ENCODE peak calls at places on chromosomes 12 and 14, in ten cellular contexts. Q is endothelial cell of umbilical vein; P is right lobe of liver; Y is CD8-positive, alpha-beta T cell; B is kidney; U is ovary; S is PC-3; D is IMR-90; N is fibroblast of lung; K is uterus. V is an unnamed sample. For H3K4me1 and H3K9me3, the result is how much of the 10 kb centered on the place peaks cover.

GRCh38 chr14:92847220-92848148 is 53.4 kb downstream of the GOLGA5 start:
- DNase-seq in Q (peak), P (no peak), Y (no peak), B (no peak), U (no peak), S (no peak), D (no peak), N (no peak), K (no peak), V (no peak)

GRCh38 chr14:26925876-26926584 is 328.2 kb upstream of the NOVA1 start:
- DNase-seq in Q (no peak), P (no peak), Y (no peak), B (peak), U (no peak), S (no peak), D (no peak), N (peak), K (no peak), V (no peak)

GRCh38 chr14:92914087-92914656 is 8.8 kb upstream of the CHGA start:
- DNase-seq in Q (peak), P (no peak), Y (peak), B (no peak), U (no peak), S (peak), D (peak), N (peak), K (no peak), V (peak)

GRCh38 chr12:106068296-106068695 is 70.5 kb downstream of the NUAK1 start:
- DNase-seq in Q (no peak), P (no peak), Y (no peak), B (no peak), U (no peak), S (no peak), D (no peak), N (no peak), K (no peak), V (no peak)

GRCh38 chr14:99231850-99232401 is 40.1 kb downstream of the BCL11B start:
- DNase-seq in Q (no peak), P (no peak), Y (peak), B (no peak), U (peak), S (no peak), D (no peak), N (peak), K (no peak), V (no peak)

GRCh38 chr14:57389646-57390036 is 745 bp upstream of the NAA30 start:
- DNase-seq in Q (no peak), P (no peak), Y (no peak), B (no peak), U (peak), S (no peak), D (no peak), N (no peak), K (no peak), V (no peak)

GRCh38 chr12:13250416-13250815 is 53.9 kb downstream of the EMP1 start:
- DNase-seq in Q (no peak), P (no peak), Y (no peak), B (no peak), U (no peak), S (peak), D (peak), N (peak), K (no peak), V (peak)

GRCh38 chr12:102427542-102427923 is 52.8 kb downstream of the IGF1 start:
- DNase-seq in Q (no peak), P (no peak), Y (no peak), B (peak), U (peak), S (no peak), D (no peak), N (no peak), K (peak), V (no peak)

GRCh38 chr12:110373025-110373876 is 30.3 kb downstream of the ANAPC7 start:
- DNase-seq in Q (no peak), P (no peak), Y (no peak), B (no peak), U (no peak), S (no peak), D (no peak), N (no peak), K (peak), V (no peak)

GRCh38 chr12:77837876-77838291 is 7.2 kb downstream of the NAV3 start:
- DNase-seq in Q (peak), P (no peak), Y (no peak), B (no peak), U (peak), S (no peak), D (no peak), N (no peak), K (no peak), V (no peak)

GRCh38 chr12:85441740-85442139 is 161.7 kb downstream of the ALX1 start:
- DNase-seq in Q (peak), P (no peak), Y (no peak), B (no peak), U (no peak), S (peak), D (peak), N (peak), K (no peak), V (no peak)

GRCh38 chr12:47556631-47557030 is 149.2 kb downstream of the RPAP3 start:
- DNase-seq in Q (no peak), P (no peak), Y (no peak), B (no peak), U (no peak), S (no peak), D (no peak), N (no peak), K (no peak), V (peak)

GRCh38 chr14:74907744-74908143 is 15.3 kb downstream of the RPS6KL1 start:
- DNase-seq in Q (no peak), P (no peak), Y (no peak), B (peak), U (no peak), S (no peak), D (no peak), N (no peak), K (no peak), V (no peak)

GRCh38 chr12:14814082-14814481 is at the start of gene SMCO3:
- DNase-seq in Q (no peak), P (no peak), Y (no peak), B (no peak), U (no peak), S (no peak), D (no peak), N (no peak), K (no peak), V (no peak)

GRCh38 chr14:50875359-50876090 is 3.7 kb downstream of the ABHD12B start:
- DNase-seq in Q (no peak), P (no peak), Y (peak), B (no peak), U (no peak), S (no peak), D (peak), N (peak), K (no peak), V (no peak)

GRCh38 chr14:33408291-33408690 is 469.6 kb downstream of the NPAS3 start:
- DNase-seq in Q (no peak), P (no peak), Y (no peak), B (no peak), U (no peak), S (peak), D (no peak), N (no peak), K (no peak), V (no peak)

GRCh38 chr14:58815781-58816297 is 178.1 kb downstream of the DACT1 start:
- DNase-seq in Q (no peak), P (no peak), Y (no peak), B (no peak), U (no peak), S (no peak), D (no peak), N (no peak), K (no peak), V (no peak)

GRCh38 chr12:100554608-100555077 is 18.8 kb upstream of the GAS2L3 start:
- DNase-seq in Q (peak), P (no peak), Y (no peak), B (no peak), U (no peak), S (peak), D (peak), N (peak), K (no peak), V (peak)

GRCh38 chr12:92136021-92136735 is 9.5 kb downstream of the BTG1 start:
- DNase-seq in Q (no peak), P (no peak), Y (no peak), B (no peak), U (no peak), S (no peak), D (no peak), N (no peak), K (no peak), V (no peak)

GRCh38 chr12:55703976-55704761 is 3.5 kb downstream of the ITGA7 start:
- DNase-seq in Q (no peak), P (no peak), Y (no peak), B (peak), U (no peak), S (no peak), D (peak), N (peak), K (peak), V (no peak)

GRCh38 chr12:32881107-32881506 is 15.5 kb downstream of the PKP2 start:
- DNase-seq in Q (no peak), P (no peak), Y (no peak), B (no peak), U (no peak), S (no peak), D (no peak), N (no peak), K (no peak), V (no peak)

GRCh38 chr12:69851976-69852375 is 26.9 kb downstream of the MYRFL start:
- DNase-seq in Q (no peak), P (no peak), Y (no peak), B (no peak), U (no peak), S (peak), D (no peak), N (peak), K (no peak), V (peak)

DNA sequence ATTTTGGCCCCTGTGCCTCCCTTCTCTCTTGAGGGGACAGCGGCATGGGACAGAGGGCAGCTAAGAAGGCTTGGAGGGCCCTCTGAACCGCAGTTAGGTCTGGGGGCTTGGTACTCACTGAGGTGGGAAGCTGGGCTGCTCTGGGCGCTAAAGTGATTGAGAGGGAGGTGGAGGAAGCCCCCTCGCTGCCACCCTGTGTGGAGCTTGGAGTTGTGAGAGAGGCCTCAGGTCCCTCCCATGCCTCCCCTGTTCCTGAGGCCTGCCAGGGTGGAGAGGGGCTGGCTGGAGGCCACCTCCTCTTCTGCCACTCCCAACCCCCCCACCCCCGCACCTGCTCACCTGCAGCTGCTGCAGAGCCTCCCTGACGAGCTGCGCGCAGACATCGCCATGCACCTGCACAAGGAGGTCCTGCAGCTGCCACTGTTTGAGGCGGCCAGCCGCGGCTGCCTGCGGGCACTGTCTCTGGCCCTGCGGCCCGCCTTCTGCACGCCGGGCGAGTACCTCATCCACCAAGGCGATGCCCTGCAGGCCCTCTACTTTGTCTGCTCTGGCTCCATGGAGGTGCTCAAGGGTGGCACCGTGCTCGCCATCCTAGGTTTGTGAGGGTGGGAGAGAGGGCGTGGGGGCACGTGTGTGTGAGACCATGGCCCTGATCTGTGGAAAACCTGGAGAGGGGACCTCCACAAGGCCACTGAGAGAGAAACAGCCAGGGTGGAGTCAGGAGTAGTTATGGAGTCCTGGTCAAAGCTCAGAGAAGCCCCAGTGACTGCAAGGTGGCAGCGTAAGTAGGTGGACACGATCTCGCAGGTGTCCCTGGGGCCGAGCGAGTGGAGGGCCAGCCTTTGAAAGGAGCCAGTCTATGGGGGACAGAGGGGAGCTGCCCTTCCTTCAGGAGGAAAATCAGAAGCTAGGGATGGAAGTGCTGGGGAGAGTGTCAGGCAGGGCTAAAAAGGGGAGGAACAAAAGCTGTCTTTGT is 11.2 kb downstream of the KCNH3 start:
- DNase-seq in Q (no peak), P (no peak), Y (no peak), B (no peak), U (no peak), S (no peak), D (no peak), N (no peak), K (no peak), V (no peak)
- H3K4me1 ChIP-seq in Q (under half), P (under half), Y (under half), B (under half), U (under half), S (under half), D (under half), N (under half), K (under half), V (under half)

GRCh38 chr12:46224401-46224800 is 44.4 kb downstream of the SLC38A1 start:
- DNase-seq in Q (no peak), P (no peak), Y (no peak), B (no peak), U (no peak), S (no peak), D (peak), N (peak), K (peak), V (no peak)
- TF ChIP-seq CTCF in Q (no peak), P (no peak), Y (no peak), B (no peak), U (no peak), S (no peak), D (no peak), N (no peak), K (no peak), V (no peak)

GRCh38 chr14:89624500-89625156 is 207.6 kb upstream of the FOXN3 start:
- DNase-seq in Q (no peak), P (no peak), Y (no peak), B (no peak), U (no peak), S (no peak), D (peak), N (no peak), K (no peak), V (no peak)

GRCh38 chr14:89628521-89628920 is 211.5 kb upstream of the FOXN3 start:
- DNase-seq in Q (no peak), P (no peak), Y (no peak), B (no peak), U (no peak), S (no peak), D (no peak), N (no peak), K (no peak), V (no peak)

GRCh38 chr14:89621791-89622638 is 205.0 kb upstream of the FOXN3 start:
- DNase-seq in Q (no peak), P (no peak), Y (no peak), B (no peak), U (no peak), S (no peak), D (no peak), N (no peak), K (no peak), V (no peak)

GRCh38 chr14:89625988-89626806 is 209.2 kb upstream of the FOXN3 start:
- DNase-seq in Q (no peak), P (no peak), Y (no peak), B (no peak), U (no peak), S (no peak), D (no peak), N (no peak), K (no peak), V (no peak)

DNA sequence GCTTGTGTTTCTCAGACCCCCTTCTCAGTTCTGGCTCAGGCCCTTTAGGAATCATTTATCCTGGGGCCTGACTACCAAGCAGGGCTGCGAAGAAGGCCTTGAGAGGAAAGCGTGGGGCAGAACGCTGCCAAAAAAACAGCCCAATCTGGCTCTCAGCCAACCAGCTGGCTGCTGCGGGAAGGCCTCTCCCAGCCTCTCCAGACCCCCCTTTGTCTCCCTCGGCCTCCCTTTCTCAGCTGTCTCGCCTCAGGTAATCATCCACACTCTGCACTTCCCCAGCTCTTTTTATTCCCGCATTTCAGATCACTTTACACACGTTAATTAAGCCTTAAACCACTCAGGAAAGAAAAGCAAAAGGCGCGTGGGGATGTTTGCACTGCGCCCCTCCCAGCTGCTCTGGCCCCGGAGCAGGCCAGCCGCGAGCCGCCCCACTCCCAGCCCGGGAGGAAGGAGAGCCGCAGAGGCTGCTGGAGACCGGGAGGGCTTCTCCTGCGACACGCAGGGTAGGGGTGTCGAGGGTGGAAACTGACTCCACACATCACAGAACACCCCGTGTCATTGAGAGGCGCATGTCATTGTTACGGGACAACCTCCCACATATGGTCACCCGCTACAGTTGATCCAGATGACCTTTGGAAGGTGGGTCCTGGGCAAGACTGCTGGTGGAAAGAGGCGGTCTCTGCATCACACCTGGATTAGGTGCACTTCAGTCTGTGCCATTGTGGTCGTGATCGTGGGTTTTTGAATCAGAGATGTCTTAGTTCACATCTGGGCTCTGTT is 208.4 kb upstream of the FOXN3 start:
- DNase-seq in Q (no peak), P (no peak), Y (no peak), B (peak), U (peak), S (no peak), D (no peak), N (peak), K (peak), V (no peak)
- H3K9me3 ChIP-seq in Q (under half), P (under half), Y (under half), B (under half), U (under half), S (under half), D (under half), N (under half), K (under half), V (under half)

GRCh38 chr12:1199700-1200099 is 208.7 kb downstream of the ERC1 start:
- DNase-seq in Q (no peak), P (no peak), Y (no peak), B (no peak), U (no peak), S (no peak), D (no peak), N (no peak), K (no peak), V (no peak)
- H3K4me1 ChIP-seq in Q (under half), P (under half), Y (under half), B (under half), U (under half), S (under half), D (under half), N (under half), K (under half), V (under half)

DNA sequence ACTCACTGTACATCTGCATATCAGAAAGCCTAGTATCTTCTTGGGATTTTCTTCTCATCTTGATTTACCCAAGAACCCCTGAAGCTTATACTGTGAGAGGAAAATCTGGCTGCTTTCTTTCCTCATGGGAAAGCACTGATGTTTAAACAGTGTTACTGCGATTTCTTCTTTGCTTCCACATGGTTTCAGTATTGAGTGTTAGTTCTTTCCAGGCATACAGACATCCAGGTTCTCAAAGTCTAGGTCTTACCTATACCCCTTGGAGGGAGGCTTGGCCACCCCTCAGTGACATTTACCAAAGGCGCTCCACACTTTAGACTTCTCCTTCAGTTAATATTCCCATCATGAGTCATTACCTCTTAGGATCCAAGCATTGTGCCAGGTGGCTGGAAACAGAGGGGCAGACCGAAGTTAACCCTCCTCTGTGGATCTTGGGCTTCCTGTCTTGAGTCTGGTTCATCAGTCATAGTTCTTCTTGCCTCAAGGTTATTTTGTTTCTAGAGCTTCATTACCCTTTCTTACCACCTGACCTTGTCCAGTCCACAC is 79.1 kb downstream of the TMEM117 start:
- DNase-seq in Q (no peak), P (no peak), Y (no peak), B (no peak), U (no peak), S (peak), D (no peak), N (peak), K (no peak), V (no peak)
- TF ChIP-seq CTCF in Q (no peak), P (peak), Y (no peak), B (peak), U (no peak), S (peak), D (no peak), N (peak), K (no peak), V (peak)

DNA sequence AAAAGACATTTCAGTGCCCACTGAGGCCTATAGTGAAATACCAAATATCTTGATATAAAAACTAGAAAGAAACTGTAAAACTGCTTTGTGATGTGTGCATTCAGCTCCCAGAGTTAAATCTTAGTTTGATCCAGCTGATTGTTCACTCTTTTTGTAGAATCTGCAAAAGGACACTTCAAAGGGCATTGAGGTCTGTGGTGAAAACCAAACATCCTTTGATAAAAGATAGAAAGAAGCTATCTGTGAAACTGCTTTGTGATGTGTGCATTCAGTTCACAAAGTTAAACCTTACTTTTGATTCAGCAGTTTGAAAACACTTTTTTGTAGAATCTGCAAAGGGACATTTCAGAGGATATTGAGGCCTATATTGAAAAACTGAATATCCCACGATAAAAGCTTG is 290.7 kb upstream of the ALG10B start:
- DNase-seq in Q (no peak), P (no peak), Y (no peak), B (no peak), U (no peak), S (no peak), D (no peak), N (no peak), K (no peak), V (no peak)
- H3K9me3 ChIP-seq in Q (under half), P (under half), Y (under half), B (under half), U (under half), S (half or more), D (under half), N (under half), K (under half), V (under half)

GRCh38 chr12:57830393-57830792 is 11.9 kb upstream of the AVIL start:
- DNase-seq in Q (no peak), P (no peak), Y (no peak), B (no peak), U (no peak), S (no peak), D (no peak), N (no peak), K (no peak), V (no peak)
- H3K4me1 ChIP-seq in Q (under half), P (under half), Y (half or more), B (under half), U (under half), S (under half), D (under half), N (under half), K (under half), V (under half)

GRCh38 chr12:254039-254438 is 8.6 kb downstream of the SLC6A13 start:
- DNase-seq in Q (no peak), P (no peak), Y (no peak), B (no peak), U (no peak), S (no peak), D (no peak), N (no peak), K (no peak), V (no peak)
- TF ChIP-seq CTCF in Q (no peak), P (no peak), Y (no peak), B (no peak), U (no peak), S (no peak), D (no peak), N (no peak), K (no peak), V (no peak)